ENCODE peak calls at places on chromosome 20, in four cellular contexts. W is Daoy, I is epithelial cell of esophagus, N is amygdala. Z is an unnamed sample.

GRCh38 chr20:59184880-59185447 is 21.3 kb downstream of the ZNF831 start:
- DNase-seq in N (no peak), W (peak; percentile 53), I (no peak), Z (no peak)

GRCh38 chr20:3704085-3704484 is 8.3 kb downstream of the SIGLEC1 start:
- DNase-seq in W (no peak), I (no peak), N (no peak), Z (no peak)

GRCh38 chr20:20594171-20594530 is 118.3 kb downstream of the RALGAPA2 start:
- DNase-seq in I (peak; percentile 29), W (no peak), N (no peak), Z (no peak)

GRCh38 chr20:5945963-5946362 is 4.4 kb downstream of the TRMT6 start:
- DNase-seq in W (peak; percentile 41), N (no peak), I (peak; percentile 82), Z (peak; percentile 81)

GRCh38 chr20:35215066-35215956 is 11.2 kb upstream of the MMP24 start:
- DNase-seq in N (no peak), W (peak; percentile 79), I (peak; percentile 91), Z (peak; percentile 84)

GRCh38 chr20:50029697-50030428 is 47.1 kb downstream of the SNAI1 start:
- DNase-seq in W (peak; percentile 78), I (peak; percentile 22), N (no peak), Z (peak; percentile 88)

GRCh38 chr20:41483553-41483930 is 116.9 kb upstream of the EMILIN3 start:
- DNase-seq in I (no peak), N (no peak), W (no peak), Z (peak; percentile 4)

GRCh38 chr20:1388253-1388652 is 4.6 kb downstream of the FKBP1A start:
- DNase-seq in N (no peak), W (no peak), I (no peak), Z (no peak)

GRCh38 chr20:21812384-21812783 is 106.9 kb downstream of the PAX1 start:
- DNase-seq in I (no peak), W (no peak), N (no peak), Z (no peak)

GRCh38 chr20:45293041-45294002 is 13.3 kb upstream of the RBPJL start:
- DNase-seq in W (peak; percentile 86), I (peak; percentile 60), N (peak; percentile 48), Z (no peak)

GRCh38 chr20:47925603-47926002 is 140.3 kb upstream of the SULF2 start:
- DNase-seq in N (no peak), W (no peak), I (peak; percentile 96), Z (no peak)

GRCh38 chr20:25864326-25864970 is 167.8 kb upstream of the ZNF337 start:
- DNase-seq in I (no peak), N (no peak), W (no peak), Z (no peak)

GRCh38 chr20:19074828-19075516 is 137.5 kb upstream of the SLC24A3 start:
- DNase-seq in N (no peak), W (no peak), I (peak; percentile 12), Z (peak; percentile 34)

GRCh38 chr20:61117725-61118124 is 134.3 kb upstream of the CDH4 start:
- DNase-seq in I (peak; percentile 13), W (peak; percentile 85), N (no peak), Z (peak; percentile 84)

GRCh38 chr20:63104312-63105181 is 97.8 kb upstream of the BHLHE23 start:
- DNase-seq in N (no peak), W (no peak), I (no peak), Z (no peak)

GRCh38 chr20:50297498-50298348 is 107.1 kb downstream of the CEBPB start:
- DNase-seq in N (no peak), W (no peak), I (no peak), Z (no peak)

GRCh38 chr20:40435146-40435545 is 253.9 kb downstream of the MAFB start:
- DNase-seq in N (no peak), W (no peak), I (no peak), Z (no peak)

GRCh38 chr20:24484081-24484450 is 14.6 kb downstream of the SYNDIG1 start:
- DNase-seq in N (no peak), W (no peak), I (no peak), Z (no peak)

GRCh38 chr20:37383229-37383989 is 37.5 kb downstream of the SRC start:
- DNase-seq in N (no peak), W (peak; percentile 85), I (peak; percentile 77), Z (peak; percentile 43)

GRCh38 chr20:603116-603640 is 6.9 kb downstream of the TCF15 start:
- DNase-seq in N (no peak), W (no peak), I (no peak), Z (no peak)

GRCh38 chr20:35144694-35145093 is 2.4 kb downstream of the EDEM2 start:
- DNase-seq in N (no peak), W (no peak), I (no peak), Z (no peak)

GRCh38 chr20:47256665-47257236 is 99.7 kb downstream of the ZMYND8 start:
- DNase-seq in W (no peak), N (no peak), I (peak; percentile 25), Z (no peak)

GRCh38 chr20:39282619-39283092 is 320.5 kb downstream of the DHX35 start:
- DNase-seq in W (no peak), N (no peak), I (no peak), Z (no peak)

GRCh38 chr20:31595654-31596411 is 9.3 kb upstream of the ID1 start:
- DNase-seq in W (peak; percentile 91), N (no peak), I (peak; percentile 53), Z (peak; percentile 82)

GRCh38 chr20:50175938-50176933 is 14.4 kb upstream of the CEBPB start:
- DNase-seq in N (no peak), I (no peak), W (no peak), Z (no peak)

GRCh38 chr20:47326718-47327137 is 29.8 kb downstream of the ZMYND8 start:
- DNase-seq in W (no peak), N (no peak), I (no peak), Z (peak; percentile 39)

GRCh38 chr20:31943052-31943471 is 8.8 kb downstream of the PDRG1 start:
- DNase-seq in N (no peak), W (no peak), I (no peak), Z (no peak)

GRCh38 chr20:4413314-4414045 is 308.2 kb upstream of the PRND start:
- DNase-seq in N (no peak), I (no peak), W (no peak), Z (no peak)

GRCh38 chr20:4067600-4068261 is 52.4 kb upstream of the RNF24 start:
- DNase-seq in N (no peak), I (peak; percentile 74), W (peak; percentile 54), Z (peak; percentile 92)

GRCh38 chr20:61923371-61924166 is 142.1 kb downstream of the TAF4 start:
- DNase-seq in N (no peak), W (peak; percentile 32), I (no peak), Z (no peak)

GRCh38 chr20:10674684-10675455 is 1.1 kb upstream of the JAG1 start:
- DNase-seq in W (peak; percentile 85), N (peak; percentile 64), I (peak; percentile 75), Z (peak; percentile 82)

GRCh38 chr20:825710-826421 is 7.6 kb upstream of the FAM110A start:
- DNase-seq in N (no peak), W (no peak), I (no peak), Z (peak; percentile 21)

GRCh38 chr20:44730441-44730840 is 15.2 kb upstream of the KCNK15 start:
- DNase-seq in N (no peak), I (peak; percentile 92), W (peak; percentile 83), Z (peak; percentile 77)

GRCh38 chr20:46621492-46621891 is 29.8 kb downstream of the SLC13A3 start:
- DNase-seq in N (no peak), W (peak; percentile 55), I (peak; percentile 27), Z (no peak)

GRCh38 chr20:54649511-54649962 is 174.1 kb downstream of the DOK5 start:
- DNase-seq in W (peak; percentile 74), N (peak; percentile 40), I (peak; percentile 80), Z (peak; percentile 58)

GRCh38 chr20:4021905-4022304 is 6.5 kb upstream of the RNF24 start:
- DNase-seq in W (no peak), N (no peak), I (no peak), Z (no peak)